ENCODE peak calls at places on chromosome 4, in four cellular contexts. One of them, this sample, is unnamed.

GRCh38 chr4:1833307-1834046 is 22.5 kb downstream of the LETM1 start:
- DNase-seq in sigmoid colon: no peak
- DNase-seq in stomach: no peak
- DNase-seq in K562: no peak
- DNase-seq in this sample: no peak

GRCh38 chr4:6892190-6892908 is 17.3 kb upstream of the TBC1D14 start:
- DNase-seq in sigmoid colon: peak
- DNase-seq in stomach: peak
- DNase-seq in K562: peak
- DNase-seq in this sample: peak

GRCh38 chr4:134160211-134160610 is 41.4 kb downstream of the PABPC4L start:
- DNase-seq in sigmoid colon: no peak
- DNase-seq in stomach: no peak
- DNase-seq in K562: no peak
- DNase-seq in this sample: no peak

GRCh38 chr4:41656572-41657301 is 91.8 kb downstream of the PHOX2B start:
- DNase-seq in sigmoid colon: no peak
- DNase-seq in stomach: peak
- DNase-seq in K562: no peak
- DNase-seq in this sample: no peak

GRCh38 chr4:17111959-17112659 is 213.7 kb upstream of the LDB2 start:
- DNase-seq in sigmoid colon: no peak
- DNase-seq in stomach: no peak
- DNase-seq in K562: peak
- DNase-seq in this sample: no peak

GRCh38 chr4:176778491-176778890 is 14.2 kb downstream of the VEGFC start:
- DNase-seq in sigmoid colon: no peak
- DNase-seq in stomach: no peak
- DNase-seq in K562: no peak
- DNase-seq in this sample: no peak

GRCh38 chr4:106201373-106201772 is 114.6 kb downstream of the TBCK start:
- DNase-seq in sigmoid colon: no peak
- DNase-seq in stomach: no peak
- DNase-seq in K562: no peak
- DNase-seq in this sample: no peak

GRCh38 chr4:139734875-139735380 is 69.3 kb downstream of the MGST2 start:
- DNase-seq in sigmoid colon: peak
- DNase-seq in stomach: peak
- DNase-seq in K562: no peak
- DNase-seq in this sample: peak

GRCh38 chr4:4499438-4500123 is 42.3 kb downstream of the STX18 start:
- DNase-seq in sigmoid colon: no peak
- DNase-seq in stomach: no peak
- DNase-seq in K562: no peak
- DNase-seq in this sample: no peak
- TF ChIP-seq EP300 in sigmoid colon: no peak
- TF ChIP-seq EP300 in stomach: no peak
- TF ChIP-seq EP300 in K562: no peak
- TF ChIP-seq EP300 in this sample: no peak

GRCh38 chr4:113122066-113122465 is 72.6 kb downstream of the ANK2 start:
- DNase-seq in sigmoid colon: no peak
- DNase-seq in stomach: no peak
- DNase-seq in K562: no peak
- DNase-seq in this sample: no peak
- TF ChIP-seq EP300 in sigmoid colon: no peak
- TF ChIP-seq EP300 in stomach: no peak
- TF ChIP-seq EP300 in K562: no peak
- TF ChIP-seq EP300 in this sample: no peak

DNA sequence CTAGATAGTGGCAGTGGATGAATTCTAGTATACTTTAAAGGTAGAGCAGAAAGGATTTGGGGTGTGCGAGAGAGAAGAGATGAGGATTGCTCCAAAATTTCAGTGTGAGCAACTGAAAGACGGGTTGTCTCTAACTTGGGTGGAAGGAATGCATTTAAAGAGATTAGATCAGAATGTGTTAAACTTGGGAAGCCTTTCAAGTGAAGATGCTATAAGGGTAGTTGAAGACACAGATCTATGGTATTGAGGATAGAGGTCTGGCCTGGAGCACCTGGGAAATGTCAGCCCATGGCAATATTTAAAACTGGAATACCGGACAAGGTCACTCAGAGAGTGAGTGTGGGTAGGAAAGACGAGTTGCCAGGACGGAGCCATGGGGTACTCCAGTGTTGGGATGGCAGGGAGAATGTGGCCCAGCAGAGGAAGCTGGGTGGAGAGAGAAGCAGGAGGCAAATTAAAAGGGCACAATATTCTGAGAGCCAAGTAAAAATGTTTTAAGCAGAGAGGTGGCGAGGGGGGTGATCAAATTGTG is 50.5 kb downstream of the ENOPH1 start:
- DNase-seq in sigmoid colon: no peak
- DNase-seq in stomach: no peak
- DNase-seq in K562: no peak
- DNase-seq in this sample: no peak
- TF ChIP-seq EP300 in sigmoid colon: no peak
- TF ChIP-seq EP300 in stomach: no peak
- TF ChIP-seq EP300 in K562: no peak
- TF ChIP-seq EP300 in this sample: no peak

GRCh38 chr4:44931720-44932119 is 205.4 kb upstream of the GNPDA2 start:
- DNase-seq in sigmoid colon: no peak
- DNase-seq in stomach: no peak
- DNase-seq in K562: no peak
- DNase-seq in this sample: no peak
- TF ChIP-seq EP300 in sigmoid colon: no peak
- TF ChIP-seq EP300 in stomach: no peak
- TF ChIP-seq EP300 in K562: no peak
- TF ChIP-seq EP300 in this sample: no peak

DNA sequence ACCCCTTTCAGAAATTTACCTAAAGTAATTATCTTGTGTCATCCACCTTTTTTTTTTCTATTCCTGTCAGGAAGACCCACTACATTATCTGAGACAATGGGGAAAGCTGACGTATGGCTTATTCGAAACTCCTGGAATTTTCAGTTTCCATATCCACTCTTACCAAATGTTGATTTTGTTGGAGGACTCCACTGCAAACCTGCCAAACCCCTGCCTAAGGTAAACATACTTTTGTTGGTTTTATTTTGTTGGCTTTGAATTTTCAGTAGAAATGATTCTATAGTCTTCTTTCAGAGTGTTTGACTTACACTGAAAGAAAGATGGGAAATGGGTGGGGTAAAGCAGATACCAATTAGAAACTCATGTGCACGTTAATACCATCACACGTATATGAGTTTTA is 2.2 kb downstream of the UGT2B7 start:
- DNase-seq in sigmoid colon: no peak
- DNase-seq in stomach: peak
- DNase-seq in K562: no peak
- DNase-seq in this sample: no peak
- TF ChIP-seq EP300 in sigmoid colon: no peak
- TF ChIP-seq EP300 in stomach: no peak
- TF ChIP-seq EP300 in K562: no peak
- TF ChIP-seq EP300 in this sample: no peak

GRCh38 chr4:159390648-159391047 is 287.8 kb downstream of the RAPGEF2 start:
- DNase-seq in sigmoid colon: no peak
- DNase-seq in stomach: no peak
- DNase-seq in K562: no peak
- DNase-seq in this sample: no peak
- TF ChIP-seq EP300 in sigmoid colon: no peak
- TF ChIP-seq EP300 in stomach: no peak
- TF ChIP-seq EP300 in K562: no peak
- TF ChIP-seq EP300 in this sample: no peak

DNA sequence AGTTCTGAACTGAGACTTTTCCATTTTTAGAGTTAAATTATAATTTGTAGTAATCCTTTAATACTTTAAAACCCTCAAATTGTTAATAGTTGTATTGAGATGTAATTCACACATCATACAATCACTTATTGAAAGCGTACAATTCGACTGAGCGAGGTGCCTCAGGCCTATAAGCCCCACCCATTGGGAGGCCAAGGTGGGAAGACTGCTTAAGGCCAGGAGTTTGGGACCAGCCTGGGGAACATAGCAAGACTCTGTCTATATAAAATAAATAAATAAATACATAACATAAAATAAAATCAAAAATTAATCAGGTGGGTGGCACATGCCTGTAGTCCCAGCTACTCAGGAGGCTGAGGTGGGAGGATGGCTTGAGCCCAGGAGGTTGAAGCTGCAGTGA is 70.3 kb downstream of the RWDD4 start:
- DNase-seq in sigmoid colon: no peak
- DNase-seq in stomach: no peak
- DNase-seq in K562: no peak
- DNase-seq in this sample: no peak
- TF ChIP-seq EP300 in sigmoid colon: no peak
- TF ChIP-seq EP300 in stomach: no peak
- TF ChIP-seq EP300 in K562: no peak
- TF ChIP-seq EP300 in this sample: no peak

DNA sequence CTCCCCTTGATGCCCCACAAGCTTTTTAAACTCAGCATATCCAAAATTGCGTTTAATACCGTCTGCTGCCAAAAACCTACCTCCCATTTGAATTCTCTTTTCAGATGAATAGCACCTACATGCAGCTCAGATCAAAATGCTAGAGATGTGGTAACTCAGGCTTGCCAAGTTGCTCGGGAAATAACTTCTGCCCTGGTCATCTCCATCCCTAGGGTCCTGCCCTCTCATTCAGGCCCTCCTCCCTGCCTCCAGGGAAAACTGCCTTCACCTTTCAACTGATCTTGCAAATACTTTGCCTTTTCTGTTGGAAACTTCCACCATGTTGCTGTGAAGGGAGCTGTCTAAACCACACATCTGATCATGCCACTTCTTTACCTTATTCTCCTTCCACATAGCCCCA is 114.1 kb downstream of the SPRY1 start:
- DNase-seq in sigmoid colon: no peak
- DNase-seq in stomach: no peak
- DNase-seq in K562: no peak
- DNase-seq in this sample: no peak
- TF ChIP-seq EP300 in sigmoid colon: no peak
- TF ChIP-seq EP300 in stomach: no peak
- TF ChIP-seq EP300 in K562: no peak
- TF ChIP-seq EP300 in this sample: no peak

DNA sequence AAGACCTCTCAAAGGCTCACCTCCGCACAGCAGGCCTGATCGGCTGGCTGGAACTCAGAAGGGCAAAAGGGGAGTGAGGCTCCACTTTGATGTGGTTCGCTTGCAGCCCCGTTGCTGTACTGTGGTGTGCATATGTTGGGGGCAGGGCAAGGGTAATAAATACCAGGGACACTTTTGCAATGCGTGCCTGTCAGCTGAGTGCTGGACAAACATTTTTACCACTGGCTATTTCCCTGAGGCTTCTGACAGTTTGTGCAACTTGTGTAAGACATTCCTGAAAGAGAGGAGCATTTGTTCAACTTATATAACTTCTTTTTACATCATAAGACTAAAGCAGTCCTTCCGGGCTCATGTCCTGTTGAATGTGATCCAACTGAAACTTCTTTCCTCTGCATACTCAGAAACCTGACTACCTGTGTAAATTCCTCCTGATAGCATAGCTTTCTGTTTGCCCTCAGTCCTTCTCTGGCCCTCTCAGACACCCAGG is 82.3 kb downstream of the SPRY1 start:
- DNase-seq in sigmoid colon: no peak
- DNase-seq in stomach: peak
- DNase-seq in K562: no peak
- DNase-seq in this sample: no peak
- TF ChIP-seq EP300 in sigmoid colon: no peak
- TF ChIP-seq EP300 in stomach: no peak
- TF ChIP-seq EP300 in K562: no peak
- TF ChIP-seq EP300 in this sample: no peak

This sample was measured in tibial nerve.